ENCODE peak calls at places on chromosomes 11 and 22, in nine cellular contexts. B is ELR; F is activated T-cell treated with anti-CD3 and anti-CD28 coated beads, Interleukin-2, amount 50 U/mL, for 72 hours; M is cardiac fibroblast; T is T-helper 2 cell; S is GOT3; C is sigmoid colon; E is lung; U is type B pancreatic cell. K is an unnamed sample.

GRCh38 chr22:48740086-48740730 is 1087.5 kb downstream of the BRD1 start:
- DNase-seq in B (no peak), F (no peak), M (no peak), T (no peak), S (no peak), C (peak), E (no peak), U (no peak), K (no peak)

GRCh38 chr22:48931452-48931851 is 896.2 kb downstream of the BRD1 start:
- DNase-seq in B (no peak), F (no peak), M (no peak), T (no peak), S (no peak), C (peak), E (no peak), U (peak), K (no peak)

GRCh38 chr22:24208012-24208749 is 26.9 kb downstream of the SUSD2 start:
- DNase-seq in B (peak), F (no peak), M (peak), T (no peak), S (peak), C (peak), E (peak), U (no peak), K (no peak)

GRCh38 chr22:35186492-35186891 is 70.8 kb upstream of the HMGXB4 start:
- DNase-seq in B (no peak), F (no peak), M (no peak), T (no peak), S (no peak), C (no peak), E (no peak), U (no peak), K (no peak)

GRCh38 chr11:124123587-124123986 is 8.3 kb downstream of the VWA5A start:
- DNase-seq in B (peak), F (no peak), M (no peak), T (peak), S (no peak), C (no peak), E (no peak), U (no peak), K (no peak)

GRCh38 chr11:35013514-35014191 is 97.2 kb downstream of the PDHX start:
- DNase-seq in B (peak), F (peak), M (peak), T (peak), S (no peak), C (no peak), E (no peak), U (no peak), K (no peak)

GRCh38 chr22:35601013-35601580 is 16.0 kb downstream of the MB start:
- DNase-seq in B (no peak), F (no peak), M (no peak), T (no peak), S (no peak), C (no peak), E (no peak), U (no peak), K (no peak)

GRCh38 chr22:22823126-22823804 is 64.4 kb upstream of the IGLL5 start:
- DNase-seq in B (no peak), F (no peak), M (no peak), T (no peak), S (no peak), C (no peak), E (no peak), U (no peak), K (no peak)

GRCh38 chr11:3969613-3970012 is 114.1 kb downstream of the STIM1 start:
- DNase-seq in B (no peak), F (peak), M (no peak), T (peak), S (no peak), C (no peak), E (no peak), U (no peak), K (peak)

GRCh38 chr11:12404461-12404860 is 27.1 kb downstream of the PARVA start:
- DNase-seq in B (no peak), F (no peak), M (no peak), T (no peak), S (no peak), C (peak), E (no peak), U (no peak), K (no peak)

GRCh38 chr22:49450521-49450920 is 377.2 kb downstream of the BRD1 start:
- DNase-seq in B (no peak), F (no peak), M (no peak), T (no peak), S (no peak), C (no peak), E (no peak), U (no peak), K (no peak)

GRCh38 chr11:64553554-64554201 is 37.3 kb upstream of the SLC22A12 start:
- DNase-seq in B (peak), F (peak), M (peak), T (peak), S (no peak), C (peak), E (peak), U (no peak), K (peak)

GRCh38 chr11:67613960-67614715 is 7.4 kb downstream of the NDUFV1 start:
- DNase-seq in B (peak), F (peak), M (peak), T (peak), S (no peak), C (peak), E (peak), U (peak), K (peak)

GRCh38 chr11:113296447-113297205 is 17.8 kb upstream of the TTC12 start:
- DNase-seq in B (peak), F (no peak), M (no peak), T (no peak), S (no peak), C (no peak), E (no peak), U (no peak), K (no peak)

GRCh38 chr11:62680825-62681240 is 2.0 kb upstream of the UBXN1 start:
- DNase-seq in B (peak), F (peak), M (peak), T (peak), S (peak), C (peak), E (peak), U (no peak), K (peak)

GRCh38 chr11:76159983-76160661 is 46.2 kb downstream of the WNT11 start:
- DNase-seq in B (no peak), F (no peak), M (no peak), T (no peak), S (no peak), C (no peak), E (no peak), U (no peak), K (no peak)

GRCh38 chr22:30202531-30203006 is 44.0 kb downstream of the LIF start:
- DNase-seq in B (no peak), F (no peak), M (peak), T (no peak), S (no peak), C (no peak), E (peak), U (no peak), K (no peak)

GRCh38 chr11:30760341-30760740 is 174.2 kb upstream of the MPPED2 start:
- DNase-seq in B (no peak), F (no peak), M (no peak), T (no peak), S (no peak), C (no peak), E (no peak), U (no peak), K (no peak)

GRCh38 chr22:36445158-36445668 is 36.2 kb downstream of the TXN2 start:
- DNase-seq in B (peak), F (no peak), M (peak), T (no peak), S (no peak), C (peak), E (no peak), U (no peak), K (no peak)

GRCh38 chr11:86688398-86689179 is 16.2 kb upstream of the ME3 start:
- DNase-seq in B (peak), F (peak), M (peak), T (peak), S (no peak), C (no peak), E (no peak), U (no peak), K (no peak)

GRCh38 chr22:37462983-37463382 is 23.2 kb downstream of the MFNG start:
- DNase-seq in B (peak), F (no peak), M (peak), T (no peak), S (no peak), C (no peak), E (no peak), U (no peak), K (peak)

GRCh38 chr11:61776561-61777075 is 15.8 kb downstream of the TMEM258 start:
- DNase-seq in B (peak), F (peak), M (peak), T (peak), S (no peak), C (no peak), E (peak), U (no peak), K (peak)

GRCh38 chr22:40054486-40054885 is 59.7 kb downstream of the FAM83F start:
- DNase-seq in B (no peak), F (no peak), M (no peak), T (no peak), S (no peak), C (no peak), E (no peak), U (no peak), K (no peak)

GRCh38 chr11:32829157-32829679 is 509 bp upstream of the PRRG4 start:
- DNase-seq in B (peak), F (no peak), M (no peak), T (peak), S (peak), C (no peak), E (no peak), U (no peak), K (no peak)

GRCh38 chr11:1531961-1532586 is 40.0 kb downstream of the DUSP8 start:
- DNase-seq in B (peak), F (no peak), M (no peak), T (no peak), S (no peak), C (peak), E (no peak), U (no peak), K (no peak)

GRCh38 chr22:46120420-46120737 is 29.9 kb upstream of the PPARA start:
- DNase-seq in B (no peak), F (no peak), M (no peak), T (no peak), S (no peak), C (no peak), E (no peak), U (no peak), K (no peak)

GRCh38 chr22:38418589-38418988 is 36.4 kb downstream of the KCNJ4 start:
- DNase-seq in B (no peak), F (no peak), M (no peak), T (no peak), S (no peak), C (no peak), E (no peak), U (no peak), K (no peak)

GRCh38 chr22:41816871-41817270 is 16.0 kb upstream of the SREBF2 start:
- DNase-seq in B (no peak), F (no peak), M (no peak), T (peak), S (no peak), C (no peak), E (no peak), U (no peak), K (no peak)

GRCh38 chr22:30425616-30426394 is at the start of gene MTFP1:
- DNase-seq in B (peak), F (peak), M (peak), T (peak), S (no peak), C (peak), E (peak), U (peak), K (peak)

GRCh38 chr11:45933846-45934579 is 11.6 kb downstream of the LARGE2 start:
- DNase-seq in B (no peak), F (no peak), M (no peak), T (no peak), S (no peak), C (no peak), E (no peak), U (no peak), K (no peak)

GRCh38 chr11:3123761-3124733 is 41.1 kb downstream of the OSBPL5 start:
- DNase-seq in B (peak), F (no peak), M (peak), T (no peak), S (peak), C (peak), E (peak), U (no peak), K (no peak)

GRCh38 chr11:79080506-79080905 is 360.3 kb downstream of the TENM4 start:
- DNase-seq in B (no peak), F (no peak), M (no peak), T (no peak), S (no peak), C (no peak), E (no peak), U (no peak), K (no peak)

GRCh38 chr11:129278586-129279319 is 86.6 kb upstream of the ARHGAP32 start:
- DNase-seq in B (peak), F (peak), M (no peak), T (peak), S (no peak), C (no peak), E (no peak), U (no peak), K (no peak)